ENCODE peak calls at places on chromosomes 5 and 9, in ten cellular contexts. D, M, J, G, B, R, S, P, Y and Z are unnamed samples.
A peak's percentile ranks its signal among the peaks of the same experiment; 100 is the strongest.

GRCh38 chr5:157484768-157485167 is 24.8 kb downstream of the NIPAL4 start:
- DNase-seq in D (peak; percentile 58), M (no peak), J (no peak), G (no peak), B (peak; percentile 64), R (no peak), S (peak; percentile 23), P (no peak), Y (peak; percentile 64), Z (peak; percentile 64)

GRCh38 chr9:21479152-21479702 is 2.9 kb downstream of the IFNE start:
- DNase-seq in D (no peak), M (no peak), J (no peak), G (no peak), B (no peak), R (no peak), S (no peak), P (no peak), Y (no peak), Z (no peak)

GRCh38 chr5:40486437-40487270 is 193.1 kb upstream of the PTGER4 start:
- DNase-seq in D (peak; percentile 46), M (no peak), J (peak; percentile 73), G (peak; percentile 21), B (no peak), R (no peak), S (peak; percentile 29), P (no peak), Y (no peak), Z (peak; percentile 92)

GRCh38 chr5:38638656-38639055 is 82.2 kb upstream of the LIFR start:
- DNase-seq in D (no peak), M (no peak), J (no peak), G (no peak), B (no peak), R (no peak), S (no peak), P (no peak), Y (no peak), Z (no peak)

GRCh38 chr9:137189297-137190295 is 1.1 kb downstream of the SSNA1 start:
- DNase-seq in D (no peak), M (no peak), J (no peak), G (peak; percentile 59), B (no peak), R (no peak), S (no peak), P (no peak), Y (no peak), Z (no peak)

GRCh38 chr5:96780626-96781025 is 27.1 kb downstream of the ERAP1 start:
- DNase-seq in D (no peak), M (peak; percentile 21), J (peak; percentile 21), G (no peak), B (no peak), R (no peak), S (peak; percentile 22), P (no peak), Y (no peak), Z (no peak)

GRCh38 chr5:373710-374602 is 52.4 kb downstream of the AHRR start:
- DNase-seq in D (no peak), M (no peak), J (peak; percentile 22), G (no peak), B (peak; percentile 77), R (peak; percentile 24), S (peak; percentile 77), P (peak; percentile 28), Y (peak; percentile 45), Z (peak; percentile 94)

GRCh38 chr5:118224546-118224945 is 763.8 kb downstream of the DTWD2 start:
- DNase-seq in D (no peak), M (peak; percentile 88), J (peak; percentile 0), G (no peak), B (no peak), R (no peak), S (peak; percentile 13), P (no peak), Y (no peak), Z (no peak)

GRCh38 chr5:10118150-10118549 is 131.5 kb downstream of the ATPSCKMT start:
- DNase-seq in D (no peak), M (no peak), J (peak; percentile 40), G (no peak), B (no peak), R (no peak), S (no peak), P (no peak), Y (no peak), Z (no peak)

GRCh38 chr9:132670816-132671371 is 630 bp downstream of the GTF3C4 start:
- DNase-seq in D (no peak), M (peak; percentile 14), J (peak; percentile 36), G (peak; percentile 29), B (peak; percentile 26), R (peak; percentile 41), S (peak; percentile 13), P (no peak), Y (no peak), Z (peak; percentile 54)

GRCh38 chr5:61731946-61732314 is 399.9 kb downstream of the ZSWIM6 start:
- DNase-seq in D (no peak), M (no peak), J (no peak), G (no peak), B (no peak), R (no peak), S (no peak), P (no peak), Y (no peak), Z (no peak)
- H3K4me3 ChIP-seq in D (no peak overlapping the region), M (no peak overlapping the region), J (no peak overlapping the region), G (no peak overlapping the region), B (no peak overlapping the region), R (no peak overlapping the region), S (no peak overlapping the region), P (no peak overlapping the region), Y (peak overlapping the region; percentile 14), Z (no peak overlapping the region)

GRCh38 chr9:3528466-3528865 is 2.7 kb upstream of the RFX3 start:
- DNase-seq in D (no peak), M (no peak), J (no peak), G (no peak), B (no peak), R (no peak), S (no peak), P (no peak), Y (no peak), Z (peak; percentile 96)
- H3K4me3 ChIP-seq in D (peak overlapping the region; percentile 76), M (no peak overlapping the region), J (no peak overlapping the region), G (no peak overlapping the region), B (no peak overlapping the region), R (no peak overlapping the region), S (no peak overlapping the region), P (no peak overlapping the region), Y (peak overlapping the region; percentile 17), Z (peak overlapping the region; percentile 88)

GRCh38 chr5:41511241-41511640 is 840 bp upstream of the PLCXD3 start:
- DNase-seq in D (no peak), M (no peak), J (no peak), G (no peak), B (no peak), R (no peak), S (no peak), P (no peak), Y (no peak), Z (no peak)

GRCh38 chr5:41508186-41508585 is 2.2 kb downstream of the PLCXD3 start:
- DNase-seq in D (no peak), M (no peak), J (peak; percentile 46), G (no peak), B (no peak), R (no peak), S (no peak), P (no peak), Y (no peak), Z (no peak)

GRCh38 chr5:41509399-41510175 is 814 bp downstream of the PLCXD3 start:
- DNase-seq in D (no peak), M (no peak), J (no peak), G (no peak), B (no peak), R (no peak), S (no peak), P (no peak), Y (peak; percentile 20), Z (no peak)

GRCh38 chr5:41508696-41509398 is 1.6 kb downstream of the PLCXD3 start:
- DNase-seq in D (no peak), M (no peak), J (peak; percentile 6), G (no peak), B (peak; percentile 41), R (no peak), S (no peak), P (no peak), Y (no peak), Z (no peak)

DNA sequence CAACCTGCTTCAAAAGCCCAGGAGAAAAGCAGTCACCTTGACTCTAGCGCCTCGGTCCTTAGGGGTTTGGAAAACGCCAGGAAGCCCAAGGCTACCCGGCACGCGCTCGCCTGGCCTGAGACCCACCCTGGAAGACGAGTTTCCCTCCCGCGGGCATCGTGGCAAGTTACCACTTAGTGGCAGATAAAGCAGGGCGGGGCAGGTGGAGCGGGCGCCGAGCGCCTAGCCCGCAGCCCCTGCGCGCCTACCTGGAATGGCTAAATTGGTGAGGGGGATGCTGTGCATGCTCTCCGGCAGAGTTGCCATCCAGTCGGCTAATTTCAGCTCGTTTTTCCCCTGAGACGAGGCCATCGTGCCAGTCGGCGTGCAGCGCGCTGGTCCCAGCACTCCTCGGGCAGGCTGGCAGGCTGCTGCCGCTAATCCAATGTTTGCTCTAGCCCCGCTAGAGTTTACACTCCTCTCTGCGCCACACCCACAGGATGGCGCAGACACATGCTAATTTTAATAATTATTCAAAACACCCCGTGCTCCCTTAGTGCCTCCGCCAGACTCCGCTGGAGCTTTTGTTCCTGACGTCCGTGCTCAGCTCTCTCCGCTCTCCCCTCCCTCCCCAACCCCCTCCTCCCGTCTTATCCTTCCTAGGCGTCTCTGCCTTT is at the start of gene PLCXD3:
- DNase-seq in D (peak; percentile 46), M (no peak), J (peak; percentile 34), G (peak; percentile 30), B (peak; percentile 87), R (peak; percentile 35), S (no peak), P (peak; percentile 56), Y (peak; percentile 58), Z (no peak)
- H3K4me3 ChIP-seq in D (peak within 1 kb of the TSS; percentile 58), M (peak within 1 kb of the TSS; percentile 29), J (peak within 1 kb of the TSS; percentile 2), G (peak within 1 kb of the TSS; percentile 33), B (peak within 1 kb of the TSS; percentile 98), R (peak within 1 kb of the TSS; percentile 78), S (peak within 1 kb of the TSS; percentile 42), P (peak within 1 kb of the TSS; percentile 60), Y (peak within 1 kb of the TSS; percentile 81), Z (no peak within 1 kb of the TSS)

GRCh38 chr9:74500584-74500924 is 3.4 kb downstream of the RORB start:
- DNase-seq in D (no peak), M (no peak), J (no peak), G (no peak), B (no peak), R (peak; percentile 14), S (no peak), P (no peak), Y (no peak), Z (no peak)

GRCh38 chr9:74498616-74499095 is 1.5 kb downstream of the RORB start:
- DNase-seq in D (no peak), M (no peak), J (no peak), G (no peak), B (peak; percentile 1), R (peak; percentile 31), S (no peak), P (no peak), Y (no peak), Z (no peak)

GRCh38 chr9:74497750-74498615 is 848 bp downstream of the RORB start:
- DNase-seq in D (peak; percentile 55), M (no peak), J (peak; percentile 29), G (no peak), B (peak; percentile 23), R (peak; percentile 46), S (no peak), P (peak; percentile 35), Y (peak; percentile 31), Z (no peak)

GRCh38 chr9:74499111-74499601 is 2.0 kb downstream of the RORB start:
- DNase-seq in D (no peak), M (no peak), J (no peak), G (no peak), B (peak; percentile 17), R (peak; percentile 0), S (no peak), P (no peak), Y (no peak), Z (no peak)

GRCh38 chr9:74499770-74500583 is 2.8 kb downstream of the RORB start:
- DNase-seq in D (no peak), M (no peak), J (no peak), G (no peak), B (peak; percentile 5), R (peak; percentile 21), S (no peak), P (no peak), Y (no peak), Z (no peak)
- H3K4me3 ChIP-seq in D (peak overlapping the region; percentile 64), M (peak overlapping the region; percentile 66), J (no peak overlapping the region), G (no peak overlapping the region), B (peak overlapping the region; percentile 61), R (no peak overlapping the region), S (no peak overlapping the region), P (peak overlapping the region; percentile 49), Y (peak overlapping the region; percentile 76), Z (no peak overlapping the region)